ENCODE peak calls at places on chromosomes 1 and 21, in nine cellular contexts. J, B, T, Z, S, R, Y, L and A are unnamed samples.

GRCh38 chr1:90434460-90434859 is 282.6 kb downstream of the BARHL2 start:
- DNase-seq in R (no peak), J (no peak), B (no peak), Y (no peak), S (peak; percentile 54), L (no peak), T (no peak), Z (no peak), A (peak; percentile 32)

GRCh38 chr1:64980745-64981601 is 14.6 kb upstream of the JAK1 start:
- DNase-seq in Z (no peak), R (no peak), B (no peak), J (no peak), S (no peak), T (no peak), L (no peak), Y (peak; percentile 45), A (no peak)

GRCh38 chr21:31897311-31897710 is 24.5 kb downstream of the HUNK start:
- DNase-seq in T (no peak), B (no peak), R (no peak), J (no peak), L (no peak), Y (no peak), Z (no peak), S (no peak), A (no peak)

GRCh38 chr1:40712997-40713396 is 21.5 kb downstream of the NFYC start:
- DNase-seq in S (no peak), B (peak; percentile 66), L (no peak), J (no peak), R (no peak), Y (peak; percentile 22), Z (no peak), T (no peak), A (no peak)

GRCh38 chr1:53246261-53247134 is 8.2 kb upstream of the MAGOH start:
- DNase-seq in L (no peak), J (no peak), R (peak; percentile 80), Y (peak; percentile 91), S (no peak), Z (no peak), T (no peak), B (no peak), A (no peak)

GRCh38 chr1:206114692-206115430 is 2.3 kb downstream of the AVPR1B start:
- DNase-seq in L (no peak), B (no peak), J (no peak), R (no peak), S (no peak), Z (no peak), T (no peak), Y (no peak), A (no peak)

GRCh38 chr1:150268706-150269403 is at the start of gene APH1A:
- DNase-seq in J (peak; percentile 62), B (peak; percentile 89), Z (peak; percentile 88), Y (peak; percentile 97), T (peak; percentile 84), L (peak; percentile 98), R (peak; percentile 97), S (peak; percentile 99), A (peak; percentile 100)

GRCh38 chr21:40681164-40681859 is 165.6 kb downstream of the DSCAM start:
- DNase-seq in Y (no peak), B (no peak), R (no peak), J (no peak), Z (no peak), S (no peak), L (no peak), T (no peak), A (no peak)

GRCh38 chr1:226672217-226672838 is 66.8 kb downstream of the ITPKB start:
- DNase-seq in S (no peak), L (no peak), J (no peak), R (no peak), T (no peak), Y (no peak), Z (no peak), B (no peak), A (no peak)

GRCh38 chr1:29635501-29636263 is 399.4 kb downstream of the PTPRU start:
- DNase-seq in S (no peak), Z (no peak), J (no peak), R (no peak), Y (no peak), L (no peak), B (no peak), T (no peak), A (no peak)

GRCh38 chr1:86499987-86500593 is 31.4 kb downstream of the CLCA1 start:
- DNase-seq in T (no peak), Y (peak; percentile 23), R (no peak), Z (no peak), B (peak; percentile 64), J (no peak), L (no peak), S (no peak), A (no peak)

GRCh38 chr1:42784946-42785693 is at the start of gene TMEM269:
- DNase-seq in Z (peak; percentile 33), B (no peak), L (no peak), J (no peak), S (no peak), Y (no peak), R (no peak), T (peak; percentile 6), A (no peak)

GRCh38 chr1:66239834-66240233 is 294.1 kb upstream of the SGIP1 start:
- DNase-seq in R (no peak), S (no peak), J (no peak), Y (peak; percentile 40), T (no peak), Z (no peak), B (no peak), L (no peak), A (no peak)

GRCh38 chr1:201184734-201185453 is 5.7 kb upstream of the IGFN1 start:
- DNase-seq in S (peak; percentile 63), B (no peak), J (peak; percentile 83), L (peak; percentile 54), Y (peak; percentile 83), T (no peak), Z (no peak), R (peak; percentile 82), A (peak; percentile 84)

GRCh38 chr1:156870734-156871133 is 10.1 kb downstream of the NTRK1 start:
- DNase-seq in R (peak; percentile 89), Z (no peak), J (no peak), T (no peak), Y (peak; percentile 78), B (no peak), S (no peak), L (no peak), A (no peak)

GRCh38 chr1:198320748-198321147 is 163.9 kb downstream of the NEK7 start:
- DNase-seq in T (no peak), R (no peak), L (no peak), Z (no peak), Y (no peak), S (no peak), J (no peak), B (no peak), A (no peak)

GRCh38 chr1:22772054-22772453 is 61.4 kb downstream of the EPHB2 start:
- DNase-seq in T (no peak), Y (no peak), S (no peak), Z (no peak), R (no peak), L (no peak), B (no peak), J (no peak), A (no peak)

GRCh38 chr1:115596080-115596795 is 45.5 kb upstream of the VANGL1 start:
- DNase-seq in Z (no peak), T (no peak), B (no peak), S (no peak), J (no peak), L (no peak), R (no peak), Y (peak; percentile 66), A (no peak)

GRCh38 chr1:119884700-119885099 is 11.6 kb downstream of the ADAM30 start:
- DNase-seq in T (no peak), S (no peak), J (no peak), R (no peak), L (no peak), Y (no peak), Z (no peak), B (no peak), A (no peak)

GRCh38 chr1:235083589-235084323 is 44.9 kb downstream of the TOMM20 start:
- DNase-seq in Y (peak; percentile 89), R (peak; percentile 78), L (peak; percentile 92), S (peak; percentile 85), Z (peak; percentile 56), B (peak; percentile 62), J (peak; percentile 72), T (peak; percentile 42), A (peak; percentile 88)

GRCh38 chr21:46409641-46410406 is 48.9 kb upstream of the DIP2A start:
- DNase-seq in R (no peak), Y (no peak), Z (no peak), L (no peak), B (no peak), T (no peak), J (no peak), S (no peak), A (no peak)

GRCh38 chr1:214404154-214404553 is 123.2 kb downstream of the SMYD2 start:
- DNase-seq in R (no peak), Y (peak; percentile 71), B (no peak), Z (no peak), L (no peak), J (no peak), T (no peak), S (no peak), A (no peak)

GRCh38 chr1:212432706-212433576 is at the start of gene NENF:
- DNase-seq in Z (peak; percentile 73), T (peak; percentile 52), L (peak; percentile 87), S (peak; percentile 98), R (peak; percentile 98), Y (peak; percentile 84), B (peak; percentile 69), J (peak; percentile 21), A (peak; percentile 98)